ENCODE peak calls at places on chromosomes 13 and 19, in nine cellular contexts. F is MV-4-11, J is HT1080, V is NCI-H1092, T is WERI-Rb-1, E is iPS-NIHi11, D is NCI-H748 treated with DMSO at 0.1 percent for 48 hours, X is PC-3, I is HS-5. Z is an unnamed sample.

GRCh38 chr13:95784891-95785290 is 108.0 kb downstream of the DNAJC3 start:
- DNase-seq in F (peak), J (peak), V (no peak), T (no peak), E (no peak), D (no peak), X (peak), I (peak), Z (no peak)

GRCh38 chr19:20078696-20079095 is 896 bp downstream of the ZNF90 start:
- DNase-seq in F (no peak), J (no peak), V (no peak), T (no peak), E (no peak), D (no peak), X (no peak), I (peak), Z (no peak)

GRCh38 chr13:23753523-23753922 is 135.7 kb downstream of the MIPEP start:
- DNase-seq in F (no peak), J (peak), V (no peak), T (no peak), E (no peak), D (no peak), X (peak), I (no peak), Z (no peak)

GRCh38 chr13:60755380-60756163 is 358.6 kb downstream of the TDRD3 start:
- DNase-seq in F (no peak), J (no peak), V (no peak), T (no peak), E (peak), D (no peak), X (peak), I (no peak), Z (no peak)

GRCh38 chr13:21079206-21079605 is 17.8 kb upstream of the LATS2 start:
- DNase-seq in F (no peak), J (no peak), V (no peak), T (no peak), E (no peak), D (no peak), X (no peak), I (no peak), Z (no peak)

GRCh38 chr13:27170221-27170520 is 1.4 kb downstream of the USP12 start:
- DNase-seq in F (peak), J (no peak), V (no peak), T (no peak), E (no peak), D (no peak), X (peak), I (no peak), Z (no peak)

GRCh38 chr13:102312841-102313240 is 89.0 kb downstream of the FGF14 start:
- DNase-seq in F (no peak), J (no peak), V (no peak), T (no peak), E (no peak), D (no peak), X (no peak), I (no peak), Z (no peak)

GRCh38 chr19:14758816-14759215 is 19.5 kb downstream of the ADGRE2 start:
- DNase-seq in F (no peak), J (no peak), V (no peak), T (no peak), E (peak), D (peak), X (peak), I (no peak), Z (no peak)

GRCh38 chr13:100674363-100674847 is at the start of gene TMTC4:
- DNase-seq in F (no peak), J (peak), V (no peak), T (no peak), E (no peak), D (no peak), X (no peak), I (no peak), Z (no peak)

GRCh38 chr13:26255717-26256277 is 1.9 kb downstream of the CDK8 start:
- DNase-seq in F (peak), J (no peak), V (peak), T (no peak), E (no peak), D (peak), X (peak), I (no peak), Z (no peak)

GRCh38 chr19:2166741-2167738 is 3.3 kb downstream of the DOT1L start:
- DNase-seq in F (peak), J (peak), V (peak), T (no peak), E (peak), D (no peak), X (peak), I (no peak), Z (no peak)

GRCh38 chr19:46950526-46951235 is 69.0 kb upstream of the NPAS1 start:
- DNase-seq in F (no peak), J (no peak), V (no peak), T (no peak), E (no peak), D (no peak), X (no peak), I (no peak), Z (no peak)

GRCh38 chr19:6464070-6464873 is at the start of gene CRB3:
- DNase-seq in F (no peak), J (no peak), V (no peak), T (no peak), E (peak), D (no peak), X (peak), I (no peak), Z (no peak)

GRCh38 chr13:70666883-70667282 is 558.6 kb upstream of the KLHL1 start:
- DNase-seq in F (no peak), J (no peak), V (no peak), T (no peak), E (no peak), D (no peak), X (no peak), I (no peak), Z (no peak)

GRCh38 chr19:40771101-40771539 is 4.2 kb upstream of the MIA start:
- DNase-seq in F (peak), J (peak), V (no peak), T (no peak), E (no peak), D (no peak), X (peak), I (no peak), Z (no peak)

GRCh38 chr19:53981408-53981998 is 9.9 kb upstream of the CACNG6 start:
- DNase-seq in F (no peak), J (no peak), V (no peak), T (no peak), E (no peak), D (no peak), X (no peak), I (no peak), Z (no peak)

GRCh38 chr19:48674921-48675824 is 2.4 kb upstream of the NTN5 start:
- DNase-seq in F (peak), J (peak), V (peak), T (peak), E (peak), D (peak), X (peak), I (peak), Z (no peak)

GRCh38 chr13:72495681-72496080 is 231.7 kb downstream of the MZT1 start:
- DNase-seq in F (no peak), J (no peak), V (no peak), T (peak), E (no peak), D (no peak), X (no peak), I (no peak), Z (no peak)

GRCh38 chr13:112892759-112893569 is 76.0 kb upstream of the MCF2L start:
- DNase-seq in F (peak), J (no peak), V (no peak), T (peak), E (no peak), D (peak), X (no peak), I (no peak), Z (peak)

GRCh38 chr13:106721599-106721998 is 153.7 kb upstream of the ARGLU1 start:
- DNase-seq in F (no peak), J (peak), V (no peak), T (no peak), E (no peak), D (no peak), X (no peak), I (no peak), Z (no peak)

GRCh38 chr13:112454648-112455334 is 78.6 kb downstream of the SPACA7 start:
- DNase-seq in F (no peak), J (no peak), V (no peak), T (no peak), E (no peak), D (no peak), X (no peak), I (no peak), Z (no peak)

GRCh38 chr13:22748866-22749586 is 431.8 kb upstream of the SGCG start:
- DNase-seq in F (no peak), J (no peak), V (no peak), T (no peak), E (no peak), D (no peak), X (no peak), I (no peak), Z (no peak)

GRCh38 chr13:113456116-113456702 is 2.9 kb upstream of the ADPRHL1 start:
- DNase-seq in F (no peak), J (no peak), V (no peak), T (peak), E (no peak), D (no peak), X (no peak), I (no peak), Z (no peak)

GRCh38 chr13:93146584-93147292 is 79.9 kb upstream of the GPC6 start:
- DNase-seq in F (peak), J (peak), V (no peak), T (no peak), E (no peak), D (no peak), X (peak), I (no peak), Z (peak)

GRCh38 chr19:53894736-53895135 is 12.7 kb downstream of the PRKCG start:
- DNase-seq in F (no peak), J (no peak), V (no peak), T (no peak), E (no peak), D (no peak), X (peak), I (no peak), Z (no peak)

GRCh38 chr19:32358311-32358710 is 12.9 kb downstream of the ZNF507 start:
- DNase-seq in F (no peak), J (no peak), V (no peak), T (no peak), E (no peak), D (no peak), X (no peak), I (no peak), Z (no peak)

GRCh38 chr19:7689165-7689564 is 8.5 kb downstream of the TRAPPC5 start:
- DNase-seq in F (no peak), J (no peak), V (no peak), T (no peak), E (no peak), D (no peak), X (no peak), I (no peak), Z (no peak)

GRCh38 chr13:49701481-49701880 is 10.2 kb upstream of the EBPL start:
- DNase-seq in F (no peak), J (no peak), V (no peak), T (no peak), E (no peak), D (no peak), X (no peak), I (no peak), Z (no peak)

GRCh38 chr19:36013280-36014028 is 559 bp downstream of the ALKBH6 start:
- DNase-seq in F (no peak), J (no peak), V (no peak), T (no peak), E (no peak), D (no peak), X (no peak), I (no peak), Z (no peak)

GRCh38 chr19:6378498-6378897 is 2.8 kb upstream of the PSPN start:
- DNase-seq in F (no peak), J (no peak), V (no peak), T (no peak), E (no peak), D (no peak), X (no peak), I (no peak), Z (no peak)